ENCODE peak calls at places on chromosomes 3 and 15, in five cellular contexts. O, D, V, Z and S are unnamed samples.

GRCh38 chr3:173538410-173538809 is 140.9 kb downstream of the NLGN1 start:
- DNase-seq in O (no peak), D (no peak), V (no peak), Z (no peak), S (no peak)

GRCh38 chr3:19946291-19946831 is 536 bp upstream of the RAB5A start:
- DNase-seq in O (no peak), D (no peak), V (no peak), Z (no peak), S (no peak)

GRCh38 chr3:28901029-28901428 is 379.8 kb upstream of the RBMS3 start:
- DNase-seq in O (no peak), D (no peak), V (no peak), Z (no peak), S (no peak)

GRCh38 chr3:172153335-172153861 is 114.0 kb downstream of the FNDC3B start:
- DNase-seq in O (no peak), D (peak; percentile 36), V (peak; percentile 72), Z (peak; percentile 98), S (no peak)

GRCh38 chr3:156750874-156751245 is 75.3 kb upstream of the LEKR1 start:
- DNase-seq in O (no peak), D (no peak), V (no peak), Z (no peak), S (no peak)

GRCh38 chr15:66805207-66805975 is 103.4 kb downstream of the SMAD6 start:
- DNase-seq in O (no peak), D (no peak), V (no peak), Z (no peak), S (no peak)

GRCh38 chr15:82663186-82663600 is 16.0 kb upstream of the CPEB1 start:
- DNase-seq in O (peak; percentile 54), D (peak; percentile 78), V (peak; percentile 69), Z (peak; percentile 66), S (peak; percentile 51)

GRCh38 chr3:146557745-146558144 is 13.3 kb upstream of the PLSCR1 start:
- DNase-seq in O (no peak), D (no peak), V (no peak), Z (no peak), S (no peak)

GRCh38 chr15:78429477-78429876 is 8.5 kb upstream of the IREB2 start:
- DNase-seq in O (no peak), D (no peak), V (no peak), Z (no peak), S (no peak)

GRCh38 chr3:55746808-55747413 is 259.8 kb upstream of the WNT5A start:
- DNase-seq in O (no peak), D (no peak), V (no peak), Z (no peak), S (no peak)

GRCh38 chr3:188229177-188229576 is 75.2 kb downstream of the LPP start:
- DNase-seq in O (no peak), D (no peak), V (no peak), Z (peak; percentile 91), S (no peak)

GRCh38 chr15:34812369-34812768 is 17.0 kb upstream of the ACTC1 start:
- DNase-seq in O (no peak), D (no peak), V (no peak), Z (no peak), S (no peak)

GRCh38 chr15:62444104-62445027 is 279.3 kb upstream of the C2CD4B start:
- DNase-seq in O (no peak), D (no peak), V (peak; percentile 7), Z (peak; percentile 60), S (no peak)

GRCh38 chr3:185988816-185989175 is 51.0 kb upstream of the TRA2B start:
- DNase-seq in O (no peak), D (no peak), V (no peak), Z (no peak), S (no peak)

GRCh38 chr15:50145451-50145872 is 26.4 kb upstream of the ATP8B4 start:
- DNase-seq in O (peak; percentile 7), D (no peak), V (no peak), Z (peak; percentile 86), S (peak; percentile 87)